ENCODE peak calls at places on chromosome 4, in four cellular contexts. V, L, M and Z are unnamed samples.

GRCh38 chr4:122824616-122825015 is 2.0 kb upstream of the FGF2 start:
- DNase-seq in V (no peak), L (no peak), M (no peak), Z (no peak)

GRCh38 chr4:107050525-107051135 is 14.5 kb upstream of the DKK2 start:
- DNase-seq in V (no peak), L (no peak), M (no peak), Z (peak; percentile 36)

GRCh38 chr4:27217261-27217769 is 356.7 kb downstream of the STIM2 start:
- DNase-seq in V (no peak), L (no peak), M (no peak), Z (no peak)

GRCh38 chr4:161419822-161420221 is 744.0 kb downstream of the FSTL5 start:
- DNase-seq in V (no peak), L (peak; percentile 7), M (no peak), Z (no peak)

GRCh38 chr4:16598241-16599224 is 299.9 kb downstream of the LDB2 start:
- DNase-seq in V (no peak), L (no peak), M (no peak), Z (peak; percentile 61)

GRCh38 chr4:99586747-99587146 is 12.1 kb downstream of the MTTP start:
- DNase-seq in V (no peak), L (no peak), M (no peak), Z (no peak)

GRCh38 chr4:53474178-53474577 is 96.7 kb downstream of the FIP1L1 start:
- DNase-seq in V (no peak), L (no peak), M (no peak), Z (no peak)

GRCh38 chr4:75561789-75562188 is 5.9 kb downstream of the ODAPH start:
- DNase-seq in V (no peak), L (no peak), M (no peak), Z (peak; percentile 16)

GRCh38 chr4:5036239-5036638 is 15.0 kb upstream of the STK32B start:
- DNase-seq in V (no peak), L (no peak), M (no peak), Z (peak; percentile 68)

GRCh38 chr4:185002784-185003183 is 15.5 kb upstream of the HELT start:
- DNase-seq in V (no peak), L (no peak), M (no peak), Z (no peak)

DNA sequence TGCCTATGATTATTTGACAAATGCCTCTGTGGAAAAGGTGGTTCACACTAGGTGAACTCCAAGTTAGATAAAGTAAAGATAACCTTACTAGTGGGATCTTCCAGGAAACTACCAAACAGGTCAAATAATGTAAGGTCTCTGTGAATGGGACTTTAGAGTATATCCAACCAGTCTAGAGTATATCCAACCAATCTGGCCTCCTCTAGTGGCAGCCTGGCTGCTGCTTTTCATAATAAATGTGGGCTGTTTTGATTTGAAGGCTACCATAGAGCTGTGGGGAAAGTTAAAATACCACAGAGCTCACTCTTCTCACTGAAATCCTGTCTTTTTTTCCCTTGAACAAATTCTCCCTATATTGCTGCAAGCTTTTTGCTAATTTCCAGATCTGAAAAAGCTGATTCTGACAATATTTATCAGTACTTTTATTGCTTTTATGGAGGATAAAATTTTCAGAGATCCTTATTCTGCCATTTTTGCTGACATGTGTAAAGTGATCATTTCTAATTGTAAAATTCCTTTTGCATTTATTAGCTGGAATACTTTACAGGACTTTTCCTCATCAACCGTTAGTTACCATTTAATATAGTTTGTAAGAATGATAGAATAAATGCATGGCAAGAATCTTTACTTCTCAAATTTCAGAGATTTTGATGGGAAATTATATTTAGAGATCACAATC is 111.3 kb downstream of the TET2 start:
- DNase-seq in V (no peak), L (no peak), M (no peak), Z (no peak)
- TF ChIP-seq CTCF in V (no peak), L (no peak), M (no peak), Z (peak; percentile 0)

GRCh38 chr4:1328267-1329155 is 18.5 kb upstream of the UVSSA start:
- DNase-seq in V (no peak), L (no peak), M (peak; percentile 61), Z (no peak)
- TF ChIP-seq CTCF in V (no peak), L (no peak), M (no peak), Z (no peak)

GRCh38 chr4:120506536-120506935 is 416.0 kb downstream of the PRDM5 start:
- DNase-seq in V (no peak), L (no peak), M (no peak), Z (no peak)

GRCh38 chr4:120509222-120509621 is 413.3 kb downstream of the PRDM5 start:
- DNase-seq in V (no peak), L (no peak), M (no peak), Z (no peak)

DNA sequence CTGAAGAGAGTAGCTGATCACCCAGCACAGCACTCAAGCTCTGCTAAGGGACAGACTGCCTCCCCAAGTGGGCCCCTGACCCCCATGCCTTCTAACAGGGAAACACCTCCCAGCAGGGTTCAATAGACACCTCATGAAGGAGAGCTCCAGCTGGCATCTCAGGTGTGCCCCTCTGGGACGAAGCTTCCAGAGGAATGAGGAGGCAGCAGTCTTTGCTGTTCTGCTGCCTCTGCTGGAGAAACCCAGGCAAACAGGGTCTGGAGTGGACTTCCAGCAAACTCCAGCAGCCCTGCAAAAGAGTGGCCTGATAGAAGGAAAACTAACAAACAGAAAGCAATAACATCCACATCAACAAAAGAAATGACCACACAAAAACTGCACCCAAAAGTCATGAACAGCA is 412.8 kb downstream of the PRDM5 start:
- DNase-seq in V (no peak), L (no peak), M (no peak), Z (no peak)
- TF ChIP-seq CTCF in V (no peak), L (no peak), M (no peak), Z (no peak)

DNA sequence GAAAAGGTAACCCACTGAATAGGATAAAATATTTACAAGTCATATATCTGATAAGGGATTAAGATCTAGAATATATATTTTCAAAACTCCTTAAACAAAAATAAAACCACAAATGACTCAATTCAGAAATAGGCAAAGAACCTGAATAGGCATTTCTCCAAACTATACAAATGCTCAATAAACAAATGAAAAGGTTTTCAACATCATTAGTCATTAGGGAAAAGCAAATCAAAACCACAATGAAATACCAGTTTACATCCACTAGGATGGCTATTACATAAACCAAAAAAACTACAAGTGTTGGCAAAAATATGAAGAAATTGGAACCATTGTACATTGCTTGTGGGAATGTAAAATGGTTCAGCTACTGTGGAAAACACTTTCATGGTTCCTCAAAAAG is 167.0 kb upstream of the GALNT7 start:
- DNase-seq in V (no peak), L (no peak), M (no peak), Z (peak; percentile 24)
- TF ChIP-seq CTCF in V (no peak), L (no peak), M (no peak), Z (peak; percentile 36)

GRCh38 chr4:152372444-152372843 is 163.4 kb downstream of the FBXW7 start:
- DNase-seq in V (no peak), L (no peak), M (no peak), Z (no peak)

GRCh38 chr4:152369203-152369902 is 166.5 kb downstream of the FBXW7 start:
- DNase-seq in V (no peak), L (no peak), M (no peak), Z (no peak)

GRCh38 chr4:152374153-152374552 is 161.7 kb downstream of the FBXW7 start:
- DNase-seq in V (no peak), L (no peak), M (no peak), Z (no peak)

GRCh38 chr4:152374606-152375285 is 161.1 kb downstream of the FBXW7 start:
- DNase-seq in V (no peak), L (no peak), M (no peak), Z (no peak)

DNA sequence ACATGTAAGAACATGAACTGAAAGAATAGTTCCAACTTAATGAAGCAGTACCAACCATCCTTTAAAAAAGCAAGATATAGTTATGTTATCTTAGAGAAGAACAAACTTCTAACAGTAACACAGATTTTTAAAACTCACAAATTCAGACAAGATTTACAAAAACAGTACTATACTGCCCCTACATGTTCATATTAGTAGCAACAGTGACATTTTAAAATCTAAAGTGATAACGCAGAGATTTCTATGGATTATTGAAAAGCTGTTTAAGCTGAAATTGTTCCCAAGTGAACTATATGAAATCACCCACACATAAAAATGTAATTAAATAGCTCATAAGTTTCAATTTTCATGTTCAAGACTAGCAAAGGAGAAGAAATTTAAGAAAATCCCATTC is 166.0 kb downstream of the FBXW7 start:
- DNase-seq in V (no peak), L (no peak), M (no peak), Z (no peak)
- TF ChIP-seq CTCF in V (no peak), L (peak; percentile 61), M (no peak), Z (peak; percentile 17)

DNA sequence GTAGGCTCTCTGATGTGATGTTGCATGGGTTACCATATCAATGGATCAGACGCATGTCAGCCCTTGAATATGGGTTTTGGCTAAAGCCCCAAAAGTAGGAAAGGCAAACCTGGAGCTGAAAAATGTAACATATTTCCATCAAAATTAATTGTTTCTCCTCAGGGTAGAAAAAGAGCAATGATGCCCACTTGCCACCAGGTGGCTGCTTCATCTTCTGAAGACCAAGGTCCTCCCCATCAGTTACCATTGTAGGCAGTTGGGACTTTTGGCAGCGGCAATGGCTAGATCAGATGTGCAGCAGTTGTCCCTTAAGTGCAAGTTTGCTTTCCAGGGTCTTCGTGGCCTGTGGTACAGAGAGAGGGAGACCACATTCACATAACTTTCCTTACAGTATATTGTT is 118.2 kb downstream of the NAF1 start:
- DNase-seq in V (no peak), L (peak; percentile 24), M (no peak), Z (peak; percentile 58)
- TF ChIP-seq CTCF in V (no peak), L (peak; percentile 60), M (peak; percentile 17), Z (peak; percentile 52)

GRCh38 chr4:65773636-65774035 is 103.3 kb upstream of the EPHA5 start:
- DNase-seq in V (no peak), L (no peak), M (no peak), Z (no peak)
- TF ChIP-seq CTCF in V (no peak), L (no peak), M (no peak), Z (no peak)

GRCh38 chr4:134935320-134935719 is 733.7 kb upstream of the PABPC4L start:
- DNase-seq in V (no peak), L (peak; percentile 9), M (no peak), Z (no peak)
- TF ChIP-seq CTCF in V (no peak), L (peak; percentile 59), M (no peak), Z (no peak)

GRCh38 chr4:168710353-168710946 is 213.6 kb downstream of the PALLD start:
- DNase-seq in V (no peak), L (peak; percentile 22), M (no peak), Z (peak; percentile 83)
- TF ChIP-seq CTCF in V (peak; percentile 48), L (peak; percentile 68), M (peak; percentile 39), Z (peak; percentile 61)